ENCODE peak calls at places on chromosome 10, in four cellular contexts. One of them, this sample, is unnamed.

GRCh38 chr10:48287417-48288391 is 13.2 kb upstream of the FRMPD2 start:
- DNase-seq in suprapubic skin: peak; percentile 72
- DNase-seq in transverse colon: no peak
- DNase-seq in psoas muscle: no peak
- DNase-seq in this sample: no peak

GRCh38 chr10:100985336-100985735 is 2.0 kb downstream of the MRPL43 start:
- DNase-seq in suprapubic skin: peak; percentile 19
- DNase-seq in transverse colon: no peak
- DNase-seq in psoas muscle: no peak
- DNase-seq in this sample: peak; percentile 28

GRCh38 chr10:22620140-22620857 is 94.1 kb downstream of the PIP4K2A start:
- DNase-seq in suprapubic skin: peak; percentile 89
- DNase-seq in transverse colon: peak; percentile 26
- DNase-seq in psoas muscle: peak; percentile 76
- DNase-seq in this sample: peak; percentile 94

GRCh38 chr10:97179731-97180366 is 5.9 kb downstream of the SLIT1 start:
- DNase-seq in suprapubic skin: peak; percentile 28
- DNase-seq in transverse colon: no peak
- DNase-seq in psoas muscle: no peak
- DNase-seq in this sample: no peak

GRCh38 chr10:22148956-22149355 is 68.9 kb downstream of the EBLN1 start:
- DNase-seq in suprapubic skin: no peak
- DNase-seq in transverse colon: no peak
- DNase-seq in psoas muscle: no peak
- DNase-seq in this sample: no peak

GRCh38 chr10:122112625-122113160 is 123.7 kb downstream of the TACC2 start:
- DNase-seq in suprapubic skin: peak; percentile 88
- DNase-seq in transverse colon: peak; percentile 88
- DNase-seq in psoas muscle: peak; percentile 90
- DNase-seq in this sample: peak; percentile 95

GRCh38 chr10:132452216-132452650 is 55.2 kb downstream of the PWWP2B start:
- DNase-seq in suprapubic skin: peak; percentile 64
- DNase-seq in transverse colon: peak; percentile 30
- DNase-seq in psoas muscle: peak; percentile 16
- DNase-seq in this sample: peak; percentile 77

GRCh38 chr10:62779487-62780248 is 24.9 kb upstream of the ADO start:
- DNase-seq in suprapubic skin: no peak
- DNase-seq in transverse colon: peak; percentile 61
- DNase-seq in psoas muscle: no peak
- DNase-seq in this sample: no peak

GRCh38 chr10:77319557-77319956 is 318.1 kb downstream of the KCNMA1 start:
- DNase-seq in suprapubic skin: no peak
- DNase-seq in transverse colon: no peak
- DNase-seq in psoas muscle: peak; percentile 25
- DNase-seq in this sample: no peak

GRCh38 chr10:50312464-50313437 is 61.4 kb upstream of the ASAH2 start:
- DNase-seq in suprapubic skin: no peak
- DNase-seq in transverse colon: no peak
- DNase-seq in psoas muscle: no peak
- DNase-seq in this sample: no peak

GRCh38 chr10:87771871-87772500 is 46.0 kb downstream of the ATAD1 start:
- DNase-seq in suprapubic skin: no peak
- DNase-seq in transverse colon: no peak
- DNase-seq in psoas muscle: no peak
- DNase-seq in this sample: no peak

GRCh38 chr10:43316516-43316915 is 49.7 kb upstream of the RASGEF1A start:
- DNase-seq in suprapubic skin: no peak
- DNase-seq in transverse colon: no peak
- DNase-seq in psoas muscle: no peak
- DNase-seq in this sample: no peak

GRCh38 chr10:70887804-70888800 is at the start of gene PCBD1:
- DNase-seq in suprapubic skin: peak; percentile 85
- DNase-seq in transverse colon: peak; percentile 86
- DNase-seq in psoas muscle: peak; percentile 80
- DNase-seq in this sample: peak; percentile 85

GRCh38 chr10:58775960-58776574 is 263.4 kb downstream of the BICC1 start:
- DNase-seq in suprapubic skin: no peak
- DNase-seq in transverse colon: no peak
- DNase-seq in psoas muscle: no peak
- DNase-seq in this sample: no peak

GRCh38 chr10:113099431-113100298 is 149.6 kb downstream of the TCF7L2 start:
- DNase-seq in suprapubic skin: no peak
- DNase-seq in transverse colon: no peak
- DNase-seq in psoas muscle: no peak
- DNase-seq in this sample: no peak

GRCh38 chr10:78319371-78319770 is 285.7 kb downstream of the RPS24 start:
- DNase-seq in suprapubic skin: no peak
- DNase-seq in transverse colon: no peak
- DNase-seq in psoas muscle: no peak
- DNase-seq in this sample: no peak

GRCh38 chr10:28054211-28054888 is 55.5 kb upstream of the ODAD2 start:
- DNase-seq in suprapubic skin: no peak
- DNase-seq in transverse colon: no peak
- DNase-seq in psoas muscle: no peak
- DNase-seq in this sample: no peak

GRCh38 chr10:79346388-79347225 is 662 bp upstream of the PPIF start:
- DNase-seq in suprapubic skin: no peak
- DNase-seq in transverse colon: no peak
- DNase-seq in psoas muscle: no peak
- DNase-seq in this sample: no peak

GRCh38 chr10:106795619-106796018 is 368.9 kb downstream of the SORCS1 start:
- DNase-seq in suprapubic skin: no peak
- DNase-seq in transverse colon: peak; percentile 19
- DNase-seq in psoas muscle: no peak
- DNase-seq in this sample: no peak

GRCh38 chr10:72340510-72340895 is 14.2 kb downstream of the DNAJB12 start:
- DNase-seq in suprapubic skin: no peak
- DNase-seq in transverse colon: peak; percentile 77
- DNase-seq in psoas muscle: peak; percentile 76
- DNase-seq in this sample: no peak

GRCh38 chr10:91582063-91582673 is 50.7 kb downstream of the PPP1R3C start:
- DNase-seq in suprapubic skin: no peak
- DNase-seq in transverse colon: no peak
- DNase-seq in psoas muscle: peak; percentile 64
- DNase-seq in this sample: no peak

GRCh38 chr10:91592282-91593020 is 40.4 kb downstream of the PPP1R3C start:
- DNase-seq in suprapubic skin: no peak
- DNase-seq in transverse colon: no peak
- DNase-seq in psoas muscle: no peak
- DNase-seq in this sample: no peak

GRCh38 chr10:42783181-42783549 is 570 bp downstream of the BMS1 start:
- DNase-seq in suprapubic skin: no peak
- DNase-seq in transverse colon: peak; percentile 15
- DNase-seq in psoas muscle: no peak
- DNase-seq in this sample: no peak

GRCh38 chr10:35390843-35391152 is 54.5 kb downstream of the CCNY start:
- DNase-seq in suprapubic skin: no peak
- DNase-seq in transverse colon: no peak
- DNase-seq in psoas muscle: no peak
- DNase-seq in this sample: no peak

GRCh38 chr10:35577915-35578607 is 27.1 kb upstream of the GJD4 start:
- DNase-seq in suprapubic skin: no peak
- DNase-seq in transverse colon: no peak
- DNase-seq in psoas muscle: no peak
- DNase-seq in this sample: no peak

GRCh38 chr10:12733271-12733670 is 268.2 kb downstream of the CCDC3 start:
- DNase-seq in suprapubic skin: no peak
- DNase-seq in transverse colon: no peak
- DNase-seq in psoas muscle: no peak
- DNase-seq in this sample: no peak

DNA sequence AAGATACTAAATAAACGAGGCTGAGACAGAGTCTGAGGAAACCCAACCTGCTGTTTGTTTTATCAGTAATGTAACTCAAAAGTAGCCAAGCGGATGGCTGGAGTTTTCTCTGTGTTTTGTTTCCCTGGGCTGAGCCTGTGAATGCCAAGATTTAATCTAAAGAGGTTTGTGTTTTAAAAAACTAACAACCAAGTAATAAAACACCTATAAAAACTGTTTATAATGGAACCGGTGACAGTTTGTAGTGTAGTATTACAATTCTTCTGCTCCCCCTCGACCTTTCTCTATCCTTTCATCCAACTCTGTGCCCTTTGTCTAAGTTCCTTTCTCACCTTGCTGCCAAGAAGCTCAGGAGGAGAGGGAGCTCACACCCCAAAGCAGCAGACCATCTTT is 2.6 kb upstream of the KAT6B start:
- DNase-seq in suprapubic skin: no peak
- DNase-seq in transverse colon: no peak
- DNase-seq in psoas muscle: no peak
- DNase-seq in this sample: no peak
- H3K4me3 ChIP-seq in suprapubic skin: no peak overlapping the region
- H3K4me3 ChIP-seq in transverse colon: no peak overlapping the region
- H3K4me3 ChIP-seq in psoas muscle: peak overlapping the region; percentile 95
- H3K4me3 ChIP-seq in this sample: no peak overlapping the region

GRCh38 chr10:123316776-123317175 is 162.6 kb downstream of the BUB3 start:
- DNase-seq in suprapubic skin: no peak
- DNase-seq in transverse colon: no peak
- DNase-seq in psoas muscle: no peak
- DNase-seq in this sample: no peak
- H3K4me3 ChIP-seq in suprapubic skin: no peak overlapping the region
- H3K4me3 ChIP-seq in transverse colon: no peak overlapping the region
- H3K4me3 ChIP-seq in psoas muscle: no peak overlapping the region
- H3K4me3 ChIP-seq in this sample: no peak overlapping the region

GRCh38 chr10:52665821-52666220 is 106.8 kb downstream of the MBL2 start:
- DNase-seq in suprapubic skin: no peak
- DNase-seq in transverse colon: no peak
- DNase-seq in psoas muscle: no peak
- DNase-seq in this sample: no peak
- H3K4me3 ChIP-seq in suprapubic skin: no peak overlapping the region
- H3K4me3 ChIP-seq in transverse colon: no peak overlapping the region
- H3K4me3 ChIP-seq in psoas muscle: no peak overlapping the region
- H3K4me3 ChIP-seq in this sample: no peak overlapping the region

GRCh38 chr10:17756557-17757208 is 4.7 kb downstream of the TMEM236 start:
- DNase-seq in suprapubic skin: no peak
- DNase-seq in transverse colon: peak; percentile 33
- DNase-seq in psoas muscle: no peak
- DNase-seq in this sample: no peak
- H3K4me3 ChIP-seq in suprapubic skin: no peak overlapping the region
- H3K4me3 ChIP-seq in transverse colon: peak overlapping the region; percentile 39
- H3K4me3 ChIP-seq in psoas muscle: no peak overlapping the region
- H3K4me3 ChIP-seq in this sample: no peak overlapping the region

DNA sequence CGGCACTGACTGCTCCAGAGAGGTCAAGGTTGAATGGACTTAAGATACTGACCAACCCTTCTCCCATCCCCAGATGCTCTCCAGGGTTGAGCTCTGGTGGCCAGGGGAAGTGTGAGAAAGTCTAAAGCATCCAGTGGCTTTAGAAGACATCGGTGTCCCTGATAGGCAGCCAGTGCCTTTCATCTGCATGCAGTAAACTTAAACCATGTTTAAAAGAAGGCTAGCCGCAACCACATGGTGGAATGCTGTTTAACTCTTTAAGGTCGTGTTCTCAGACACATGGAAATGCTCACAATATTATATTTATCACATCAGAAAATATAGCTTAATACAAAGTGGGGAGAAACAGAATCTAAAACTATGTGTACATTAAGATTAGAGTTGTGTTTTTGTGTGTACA is 137.0 kb downstream of the CNNM2 start:
- DNase-seq in suprapubic skin: no peak
- DNase-seq in transverse colon: no peak
- DNase-seq in psoas muscle: no peak
- DNase-seq in this sample: no peak
- H3K4me3 ChIP-seq in suprapubic skin: no peak overlapping the region
- H3K4me3 ChIP-seq in transverse colon: no peak overlapping the region
- H3K4me3 ChIP-seq in psoas muscle: no peak overlapping the region
- H3K4me3 ChIP-seq in this sample: no peak overlapping the region

DNA sequence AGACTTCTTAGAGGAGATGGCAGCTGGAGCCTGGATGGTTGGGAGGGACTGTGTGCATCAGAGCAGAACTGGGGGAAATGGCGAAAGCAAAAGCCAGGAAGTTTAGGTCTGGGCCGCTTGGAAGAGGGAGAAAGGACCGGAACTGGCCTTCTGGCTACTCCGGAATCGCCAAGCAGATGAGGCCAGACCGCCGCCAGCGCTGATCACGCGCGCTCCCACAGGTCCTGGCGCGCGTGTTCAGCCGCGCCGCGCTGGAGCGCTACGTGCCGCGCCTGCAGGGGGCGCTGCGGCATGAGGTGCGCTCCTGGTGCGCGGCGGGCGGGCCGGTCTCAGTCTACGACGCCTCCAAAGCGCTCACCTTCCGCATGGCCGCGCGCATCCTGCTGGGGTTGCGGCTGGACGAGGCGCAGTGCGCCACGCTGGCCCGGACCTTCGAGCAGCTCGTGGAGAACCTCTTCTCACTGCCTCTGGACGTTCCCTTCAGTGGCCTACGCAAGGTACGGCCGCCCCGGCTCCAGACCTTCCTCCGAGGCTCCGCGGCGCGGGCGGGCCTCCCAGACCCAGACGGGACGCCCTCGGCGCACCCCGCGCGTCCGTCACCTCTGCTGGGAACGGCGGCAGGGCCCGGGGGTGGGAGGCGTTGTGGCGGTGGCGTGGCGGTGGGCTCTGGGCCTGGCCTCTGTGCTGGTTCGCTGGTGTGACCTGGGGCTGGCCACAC is 2.1 kb downstream of the CYP26C1 start:
- DNase-seq in suprapubic skin: no peak
- DNase-seq in transverse colon: no peak
- DNase-seq in psoas muscle: no peak
- DNase-seq in this sample: peak; percentile 80
- H3K4me3 ChIP-seq in suprapubic skin: peak overlapping the region; percentile 36
- H3K4me3 ChIP-seq in transverse colon: peak overlapping the region; percentile 43
- H3K4me3 ChIP-seq in psoas muscle: peak overlapping the region; percentile 26
- H3K4me3 ChIP-seq in this sample: no peak overlapping the region

GRCh38 chr10:44510716-44511115 is 125.8 kb upstream of the CXCL12 start:
- DNase-seq in suprapubic skin: no peak
- DNase-seq in transverse colon: no peak
- DNase-seq in psoas muscle: no peak
- DNase-seq in this sample: no peak
- H3K4me3 ChIP-seq in suprapubic skin: no peak overlapping the region
- H3K4me3 ChIP-seq in transverse colon: no peak overlapping the region
- H3K4me3 ChIP-seq in psoas muscle: no peak overlapping the region
- H3K4me3 ChIP-seq in this sample: no peak overlapping the region

DNA sequence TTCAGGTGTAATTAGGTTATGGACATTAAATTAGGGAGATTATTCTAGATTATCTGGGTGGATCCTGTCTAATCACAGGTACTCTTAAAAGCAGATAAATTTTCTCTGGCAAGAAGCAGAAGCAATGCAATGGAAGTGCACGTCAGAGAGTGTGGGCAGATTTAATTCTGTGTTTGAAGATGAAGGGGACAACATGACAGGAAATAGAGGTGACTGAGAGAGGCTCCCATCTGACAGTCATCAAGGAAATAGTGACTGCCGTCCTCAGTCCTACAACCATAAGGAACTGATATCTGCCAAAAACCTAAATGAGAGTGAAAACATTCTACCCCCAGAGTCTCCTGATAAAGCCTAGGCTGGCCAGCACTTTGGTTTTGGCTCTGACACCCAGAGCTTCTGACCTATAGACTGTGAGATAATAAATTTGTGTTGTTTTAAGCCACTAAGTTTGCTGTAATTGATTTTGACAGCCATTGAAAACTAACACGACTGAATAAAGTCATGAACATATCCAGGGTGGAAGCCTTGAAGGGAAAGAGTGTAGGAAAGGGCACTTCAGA is 30.5 kb upstream of the DDX50 start:
- DNase-seq in suprapubic skin: no peak
- DNase-seq in transverse colon: no peak
- DNase-seq in psoas muscle: no peak
- DNase-seq in this sample: no peak
- H3K4me3 ChIP-seq in suprapubic skin: no peak overlapping the region
- H3K4me3 ChIP-seq in transverse colon: no peak overlapping the region
- H3K4me3 ChIP-seq in psoas muscle: no peak overlapping the region
- H3K4me3 ChIP-seq in this sample: no peak overlapping the region

This sample was measured in aorta.